ENCODE peak calls at places on chromosomes 1 and 21, in nine cellular contexts. M is T-cell; E is tibial nerve; Q is iris pigment epithelial cell; K is stimulated activated naive CD8-positive, alpha-beta T cell treated with anti-CD3 and anti-CD28 coated beads, Interleukin-15, Interleukin-2, amounts not matched to agents 100 U/mL and 50 U/mL, for 24 hours; D is AG08396; U is fibroblast of pulmonary artery; F is fibroblast of mammary gland; H is NCI-H1092 treated with DMSO at 0.1 percent for 48 hours. G is an unnamed sample.

GRCh38 chr1:242449211-242449610 is 75.3 kb downstream of the PLD5 start:
- DNase-seq in M (no peak), E (no peak), Q (no peak), K (no peak), D (no peak), U (no peak), F (no peak), H (peak), G (no peak)

GRCh38 chr1:50333595-50333974 is 89.7 kb downstream of the DMRTA2 start:
- DNase-seq in M (peak), E (no peak), Q (peak), K (peak), D (peak), U (peak), F (peak), H (peak), G (peak)

GRCh38 chr1:29236743-29236992 is 346 bp downstream of the PTPRU start:
- DNase-seq in M (no peak), E (no peak), Q (peak), K (no peak), D (peak), U (peak), F (no peak), H (no peak), G (no peak)

GRCh38 chr1:18373882-18374493 is 106.7 kb upstream of the KLHDC7A start:
- DNase-seq in M (no peak), E (no peak), Q (no peak), K (peak), D (no peak), U (no peak), F (no peak), H (no peak), G (no peak)

GRCh38 chr1:235404190-235404589 is 37.0 kb downstream of the TBCE start:
- DNase-seq in M (no peak), E (no peak), Q (peak), K (no peak), D (no peak), U (peak), F (no peak), H (no peak), G (peak)

GRCh38 chr1:1122981-1123480 is 7.1 kb upstream of the C1orf159 start:
- DNase-seq in M (no peak), E (no peak), Q (no peak), K (no peak), D (no peak), U (peak), F (no peak), H (no peak), G (peak)

GRCh38 chr21:17495680-17496079 is 17.2 kb upstream of the CXADR start:
- DNase-seq in M (no peak), E (no peak), Q (peak), K (no peak), D (no peak), U (peak), F (peak), H (no peak), G (peak)

GRCh38 chr1:82845371-82845770 is 1044.6 kb downstream of the ADGRL2 start:
- DNase-seq in M (no peak), E (no peak), Q (no peak), K (no peak), D (no peak), U (no peak), F (no peak), H (no peak), G (no peak)

GRCh38 chr1:62228883-62229187 is 34.2 kb downstream of the L1TD1 start:
- DNase-seq in M (no peak), E (no peak), Q (no peak), K (no peak), D (no peak), U (no peak), F (no peak), H (no peak), G (no peak)